ENCODE peak calls at places on chromosomes 6 and 20, in seven cellular contexts. W is activated effector memory CD4-positive, alpha-beta T cell treated with anti-CD3 and anti-CD28 coated beads, Interleukin-2, amount 50 U/mL, for 16 hours; R is NCI-H1105; F is AG08395; X is stimulated activated CD4-positive, alpha-beta T cell treated with anti-CD3 and anti-CD28 coated beads, Interleukin-4, amount 100 ng/mL, for 1 hour; H is NAMALWA; M is nucleus accumbens. V is an unnamed sample.

GRCh38 chr20:49460916-49461315 is 21.6 kb downstream of the KCNB1 start:
- DNase-seq in X (no peak), R (peak; percentile 31), F (no peak), M (no peak), H (no peak), W (no peak), V (no peak)

GRCh38 chr6:29516108-29516507 is 28.4 kb upstream of the MAS1L start:
- DNase-seq in H (no peak), W (peak; percentile 72), R (no peak), M (no peak), F (no peak), X (peak; percentile 18), V (peak; percentile 6)

GRCh38 chr6:131602913-131603312 is 25.1 kb downstream of the MED23 start:
- DNase-seq in W (no peak), M (no peak), X (no peak), R (no peak), F (peak; percentile 87), H (no peak), V (no peak)

GRCh38 chr6:1378224-1379025 is 11.0 kb upstream of the FOXF2 start:
- DNase-seq in M (no peak), W (no peak), R (no peak), F (no peak), H (no peak), X (no peak), V (no peak)

GRCh38 chr20:361562-361961 is 14.7 kb downstream of the NRSN2 start:
- DNase-seq in M (no peak), H (peak; percentile 83), F (no peak), R (no peak), X (no peak), W (no peak), V (no peak)

GRCh38 chr20:50690979-50691584 is at the start of gene RIPOR3:
- DNase-seq in R (no peak), X (peak; percentile 3), F (peak; percentile 43), H (no peak), W (no peak), M (no peak), V (no peak)

GRCh38 chr6:37994238-37994637 is 174.7 kb downstream of the ZFAND3 start:
- DNase-seq in R (peak; percentile 47), H (no peak), W (no peak), F (peak; percentile 46), M (no peak), X (no peak), V (no peak)

GRCh38 chr20:64224344-64225165 is 31.0 kb upstream of the PCMTD2 start:
- DNase-seq in H (no peak), M (no peak), F (peak; percentile 96), R (no peak), W (no peak), X (no peak), V (no peak)

GRCh38 chr6:14734416-14735340 is 511.2 kb upstream of the JARID2 start:
- DNase-seq in F (peak; percentile 70), W (no peak), H (peak; percentile 26), M (no peak), X (no peak), R (no peak), V (no peak)

GRCh38 chr20:38143646-38144554 is 21.2 kb downstream of the TGM2 start:
- DNase-seq in X (no peak), H (no peak), R (no peak), M (no peak), F (peak; percentile 75), W (no peak), V (no peak)

GRCh38 chr6:39835856-39836442 is 43.8 kb downstream of the DAAM2 start:
- DNase-seq in F (peak; percentile 70), R (no peak), H (no peak), X (no peak), W (no peak), M (no peak), V (no peak)